ENCODE peak calls at places on chromosomes 4 and X, in eight cellular contexts. C, Z, B, O, D, W, T and R are unnamed samples. For H3K4me1, the result is how much of the 10 kb centered on the place peaks cover.

GRCh38 chr4:67201334-67201733 is 344.0 kb downstream of the CENPC start:
- DNase-seq in C (no peak), Z (no peak), B (no peak), O (no peak), D (no peak), W (no peak), T (no peak), R (no peak)

GRCh38 chr4:48944659-48945290 is 38.2 kb upstream of the OCIAD2 start:
- DNase-seq in C (no peak), Z (no peak), B (no peak), O (no peak), D (peak), W (peak), T (no peak), R (no peak)

GRCh38 chrX:23742174-23742692 is 843 bp downstream of the ACOT9 start:
- DNase-seq in C (peak), Z (no peak), B (no peak), O (no peak), D (peak), W (peak), T (peak), R (peak)

GRCh38 chrX:14616301-14616700 is 87.0 kb downstream of the GLRA2 start:
- DNase-seq in C (peak), Z (no peak), B (no peak), O (no peak), D (no peak), W (no peak), T (peak), R (no peak)

GRCh38 chr4:106816501-106816900 is 219.6 kb downstream of the DKK2 start:
- DNase-seq in C (peak), Z (no peak), B (no peak), O (no peak), D (no peak), W (no peak), T (no peak), R (no peak)

GRCh38 chr4:187993827-187994226 is 1.7 kb upstream of the ZFP42 start:
- DNase-seq in C (peak), Z (no peak), B (no peak), O (no peak), D (no peak), W (no peak), T (peak), R (no peak)

GRCh38 chrX:120452131-120452530 is 17.0 kb downstream of the LAMP2 start:
- DNase-seq in C (peak), Z (no peak), B (no peak), O (no peak), D (peak), W (no peak), T (peak), R (no peak)

GRCh38 chrX:77793950-77794349 is 7.9 kb upstream of the ATRX start:
- DNase-seq in C (no peak), Z (no peak), B (no peak), O (no peak), D (no peak), W (no peak), T (no peak), R (no peak)

GRCh38 chr4:98689507-98690174 is 31.2 kb upstream of the TSPAN5 start:
- DNase-seq in C (no peak), Z (no peak), B (no peak), O (no peak), D (no peak), W (no peak), T (no peak), R (no peak)

DNA sequence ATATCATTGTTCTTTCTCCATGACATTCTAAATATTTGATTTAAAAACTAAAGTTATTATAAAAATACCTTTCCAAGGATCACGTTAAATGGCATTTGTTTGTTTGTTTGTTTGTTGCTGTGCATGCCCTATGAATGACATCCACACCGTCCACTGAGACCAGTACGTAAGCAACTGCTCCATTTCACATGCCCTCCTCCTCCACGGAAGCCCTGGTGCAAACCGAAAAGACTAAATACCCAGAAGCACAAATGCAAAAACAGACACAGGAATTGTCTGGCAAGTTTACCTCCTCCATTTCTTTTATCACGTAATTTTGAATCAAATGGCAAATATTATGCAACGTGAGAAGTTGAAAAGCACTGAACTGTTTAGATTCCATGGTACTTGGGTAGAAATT is 23.6 kb downstream of the IRF2 start:
- DNase-seq in C (no peak), Z (no peak), B (no peak), O (no peak), D (no peak), W (no peak), T (no peak), R (no peak)
- H3K4me1 ChIP-seq in C (under half), Z (half or more), B (under half), O (half or more), D (under half), W (half or more), T (under half), R (under half)

DNA sequence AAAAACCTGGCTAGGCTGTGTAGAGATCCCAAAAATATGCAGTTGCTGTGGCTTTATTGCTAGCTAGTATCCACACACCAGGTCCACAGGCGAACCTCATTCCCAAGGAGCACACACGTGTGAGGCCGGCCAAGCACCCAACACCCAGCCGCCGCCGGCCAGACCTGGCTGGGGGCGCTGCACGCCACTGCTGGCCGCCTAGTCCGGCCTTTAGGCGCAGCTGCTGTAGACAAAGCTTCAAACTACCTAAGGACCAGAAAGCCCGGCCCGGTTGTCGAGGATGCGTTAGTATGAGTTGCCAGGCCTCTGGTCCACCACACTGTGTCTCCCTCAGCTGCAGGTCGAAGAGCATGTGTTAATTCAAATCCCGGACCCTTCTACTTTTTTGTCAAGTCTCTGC is 3.1 kb downstream of the POU3F4 start:
- DNase-seq in C (no peak), Z (no peak), B (no peak), O (no peak), D (no peak), W (no peak), T (no peak), R (no peak)
- TF ChIP-seq CTCF in C (no peak), Z (no peak), B (no peak), O (no peak), D (no peak), W (no peak), T (no peak), R (no peak)

DNA sequence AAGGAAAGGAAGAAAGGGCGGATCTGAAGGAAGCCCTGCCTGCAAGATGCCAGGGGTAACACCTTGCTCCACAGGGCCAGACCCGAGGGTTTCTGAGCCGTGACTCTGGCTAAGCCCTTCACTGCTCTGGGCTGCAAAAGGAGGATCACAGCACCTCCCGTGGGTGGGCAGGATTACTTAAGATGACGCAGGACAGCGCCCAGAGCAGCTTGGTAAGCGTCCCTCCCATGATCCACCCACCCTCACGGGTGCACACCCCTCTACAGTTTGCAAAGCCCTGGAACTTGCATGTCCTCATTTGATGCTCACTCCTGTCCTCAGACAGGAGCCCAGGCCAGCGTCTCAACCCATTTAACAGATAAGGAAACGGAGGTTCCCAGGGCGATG is 64.9 kb downstream of the CRMP1 start:
- DNase-seq in C (no peak), Z (no peak), B (no peak), O (no peak), D (no peak), W (no peak), T (no peak), R (no peak)
- H3K4me1 ChIP-seq in C (under half), Z (under half), B (under half), O (under half), D (under half), W (under half), T (under half), R (under half)

DNA sequence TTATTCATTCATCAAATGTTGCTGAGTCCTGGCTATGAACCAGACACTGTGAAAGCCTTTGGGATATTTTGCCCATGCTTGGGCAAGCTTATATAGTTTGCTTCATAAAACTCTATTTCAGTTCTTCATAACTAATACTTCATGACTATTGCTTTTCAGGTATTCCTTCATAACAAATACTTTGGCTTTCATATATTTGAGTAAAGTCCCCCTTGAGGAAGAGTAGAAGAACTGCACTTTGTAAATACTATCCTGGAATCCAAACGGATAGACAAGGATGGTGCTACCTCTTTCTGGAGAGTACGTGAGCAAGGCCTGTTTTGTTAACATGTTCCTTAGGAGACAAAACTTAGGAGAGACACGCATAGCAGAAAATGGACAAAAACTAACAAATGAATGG is 1.7 kb upstream of the AFP start:
- DNase-seq in C (peak), Z (no peak), B (no peak), O (no peak), D (no peak), W (no peak), T (peak), R (no peak)
- TF ChIP-seq CTCF in C (peak), Z (no peak), B (no peak), O (peak), D (peak), W (no peak), T (peak), R (peak)

GRCh38 chr4:145492376-145492775 is 10.7 kb downstream of the SMAD1 start:
- DNase-seq in C (no peak), Z (no peak), B (no peak), O (no peak), D (no peak), W (no peak), T (no peak), R (no peak)
- H3K4me1 ChIP-seq in C (under half), Z (under half), B (under half), O (under half), D (under half), W (under half), T (under half), R (under half)

DNA sequence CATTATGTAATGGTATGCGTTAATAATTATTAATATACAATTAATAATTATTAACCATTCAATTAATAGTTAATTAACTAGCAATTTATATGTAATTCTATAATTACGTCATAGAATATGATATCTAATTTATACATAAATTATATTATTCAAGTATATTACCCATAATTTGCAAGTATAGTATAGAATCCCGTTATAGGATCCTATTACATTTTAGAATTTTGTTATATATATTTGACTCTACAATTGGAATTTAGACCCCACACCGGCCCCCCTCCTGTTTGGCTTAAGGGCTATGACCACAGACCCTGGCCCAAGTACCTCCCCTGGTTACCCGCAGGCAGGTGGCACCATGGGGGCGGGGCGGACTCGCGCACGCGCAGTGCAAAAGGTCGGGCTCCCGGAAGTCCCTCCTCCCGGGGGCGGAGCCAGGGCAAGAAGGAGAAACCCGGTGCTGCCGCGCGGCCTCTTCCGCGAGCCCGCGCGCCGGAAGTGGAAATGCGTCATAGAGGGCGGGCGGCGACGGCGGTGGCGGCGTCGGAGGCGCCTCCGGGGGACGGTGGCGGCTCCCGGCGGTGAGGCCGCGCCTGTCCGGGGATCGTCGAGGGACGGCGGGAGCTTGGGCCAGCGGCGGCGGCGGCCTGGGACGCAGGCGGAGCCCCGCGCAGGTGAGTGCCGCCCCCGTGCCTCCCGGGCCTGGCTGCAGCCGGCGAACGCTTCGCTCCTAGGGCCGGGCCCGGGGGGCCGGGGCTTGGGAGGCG is at the start of gene AKAP17A:
- DNase-seq in C (peak), Z (peak), B (peak), O (peak), D (peak), W (peak), T (peak), R (peak)
- TF ChIP-seq CTCF in C (peak), Z (no peak), B (no peak), O (peak), D (no peak), W (no peak), T (no peak), R (no peak)

DNA sequence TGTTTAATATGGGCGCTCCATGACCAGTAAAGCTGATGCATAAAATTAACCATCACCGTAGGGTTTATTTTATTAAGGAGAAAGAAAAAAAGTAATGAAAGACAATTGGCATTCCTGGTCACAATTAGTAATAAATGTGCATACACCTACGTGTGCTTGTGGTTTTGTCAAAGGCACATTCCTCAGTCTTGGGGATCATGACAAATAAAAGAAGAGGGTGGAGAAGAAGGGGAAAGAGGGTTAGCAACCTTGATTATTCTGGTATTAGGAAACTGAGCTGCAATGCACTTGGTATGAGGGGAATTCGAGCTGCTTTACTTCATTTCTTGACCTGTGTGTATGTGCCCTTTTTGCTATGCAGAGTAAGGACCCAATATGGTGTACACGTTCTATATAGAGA is 1798.3 kb upstream of the PCDH7 start:
- DNase-seq in C (no peak), Z (no peak), B (no peak), O (no peak), D (no peak), W (no peak), T (no peak), R (no peak)
- H3K4me1 ChIP-seq in C (under half), Z (under half), B (under half), O (under half), D (under half), W (under half), T (under half), R (under half)